ENCODE peak calls at places on chromosome 1, in seven cellular contexts. G is cardiac muscle cell; D is dorsolateral prefrontal cortex; H is mammary epithelial cell; B is HFF-Myc; A is CD4-positive, alpha-beta T cell; U is astrocyte of the spinal cord. S is an unnamed sample.

GRCh38 chr1:30010506-30011106 is 712.8 kb downstream of the MATN1 start:
- DNase-seq in G (no peak), D (no peak), H (no peak), B (no peak), A (no peak), U (no peak), S (no peak)

GRCh38 chr1:228884615-228885566 is 149.6 kb downstream of the RHOU start:
- DNase-seq in G (no peak), D (no peak), H (no peak), B (no peak), A (no peak), U (no peak), S (no peak)

GRCh38 chr1:239810071-239810481 is 281.6 kb upstream of the FMN2 start:
- DNase-seq in G (no peak), D (no peak), H (no peak), B (no peak), A (no peak), U (peak), S (no peak)

GRCh38 chr1:121519042-121519755 is 334.4 kb downstream of the SRGAP2C start:
- DNase-seq in G (peak), D (peak), H (peak), B (no peak), A (peak), U (peak), S (peak)

GRCh38 chr1:168512864-168513595 is 30.8 kb downstream of the XCL2 start:
- DNase-seq in G (peak), D (no peak), H (no peak), B (no peak), A (no peak), U (no peak), S (no peak)

GRCh38 chr1:44694863-44695478 is 20.5 kb downstream of the ARMH1 start:
- DNase-seq in G (no peak), D (no peak), H (no peak), B (no peak), A (no peak), U (no peak), S (no peak)

GRCh38 chr1:205335692-205336091 is 14.1 kb upstream of the NUAK2 start:
- DNase-seq in G (peak), D (peak), H (peak), B (peak), A (peak), U (peak), S (peak)

GRCh38 chr1:247841796-247842195 is at the start of gene OR11L1:
- DNase-seq in G (no peak), D (no peak), H (no peak), B (no peak), A (no peak), U (no peak), S (no peak)

GRCh38 chr1:170049191-170049800 is 25.2 kb downstream of the KIFAP3 start:
- DNase-seq in G (peak), D (no peak), H (no peak), B (no peak), A (no peak), U (no peak), S (no peak)

GRCh38 chr1:180152588-180152987 is 2.1 kb upstream of the QSOX1 start:
- DNase-seq in G (no peak), D (no peak), H (no peak), B (no peak), A (no peak), U (no peak), S (no peak)

GRCh38 chr1:41401899-41402298 is 40.7 kb downstream of the FOXO6 start:
- DNase-seq in G (no peak), D (no peak), H (no peak), B (no peak), A (no peak), U (no peak), S (no peak)

GRCh38 chr1:213977486-213977842 is 10.3 kb upstream of the PROX1 start:
- DNase-seq in G (peak), D (no peak), H (no peak), B (no peak), A (no peak), U (peak), S (no peak)

GRCh38 chr1:186225089-186225488 is 150.0 kb downstream of the TPR start:
- DNase-seq in G (no peak), D (no peak), H (no peak), B (no peak), A (no peak), U (no peak), S (no peak)

GRCh38 chr1:27519341-27520258 is 29.6 kb upstream of the WASF2 start:
- DNase-seq in G (peak), D (no peak), H (no peak), B (no peak), A (no peak), U (no peak), S (no peak)

GRCh38 chr1:170623171-170623570 is 40.8 kb upstream of the PRRX1 start:
- DNase-seq in G (no peak), D (no peak), H (peak), B (peak), A (no peak), U (peak), S (no peak)

GRCh38 chr1:198530964-198531363 is 9.5 kb downstream of the ATP6V1G3 start:
- DNase-seq in G (peak), D (no peak), H (no peak), B (no peak), A (no peak), U (no peak), S (no peak)

GRCh38 chr1:237183963-237184540 is 142.1 kb downstream of the RYR2 start:
- DNase-seq in G (no peak), D (no peak), H (no peak), B (no peak), A (no peak), U (no peak), S (no peak)

GRCh38 chr1:103177146-103177850 is 69.0 kb upstream of the COL11A1 start:
- DNase-seq in G (no peak), D (no peak), H (no peak), B (no peak), A (no peak), U (no peak), S (no peak)

GRCh38 chr1:202018226-202018475 is 7.8 kb downstream of the ELF3 start:
- DNase-seq in G (no peak), D (no peak), H (no peak), B (no peak), A (no peak), U (no peak), S (no peak)

GRCh38 chr1:116167625-116168276 is 56.6 kb downstream of the MAB21L3 start:
- DNase-seq in G (peak), D (no peak), H (no peak), B (no peak), A (no peak), U (no peak), S (peak)

GRCh38 chr1:109719337-109719837 is 7.3 kb downstream of the GSTM5 start:
- DNase-seq in G (no peak), D (no peak), H (peak), B (no peak), A (no peak), U (peak), S (no peak)

GRCh38 chr1:244150665-244151064 is 99.6 kb downstream of the ZBTB18 start:
- DNase-seq in G (no peak), D (no peak), H (no peak), B (no peak), A (no peak), U (no peak), S (no peak)

GRCh38 chr1:51642739-51643142 is 25.8 kb downstream of the OSBPL9 start:
- DNase-seq in G (no peak), D (no peak), H (no peak), B (peak), A (no peak), U (peak), S (no peak)

GRCh38 chr1:178101654-178102053 is 7.8 kb downstream of the RASAL2 start:
- DNase-seq in G (no peak), D (no peak), H (no peak), B (no peak), A (no peak), U (no peak), S (no peak)

GRCh38 chr1:37498872-37499617 is 15.5 kb downstream of the MEAF6 start:
- DNase-seq in G (peak), D (no peak), H (peak), B (no peak), A (no peak), U (peak), S (no peak)

GRCh38 chr1:14769486-14770274 is 171.2 kb downstream of the KAZN start:
- DNase-seq in G (no peak), D (no peak), H (no peak), B (no peak), A (no peak), U (no peak), S (no peak)

GRCh38 chr1:116377564-116378529 is 4.8 kb downstream of the ATP1A1 start:
- DNase-seq in G (peak), D (peak), H (peak), B (peak), A (peak), U (peak), S (no peak)

GRCh38 chr1:50976890-50977574 is 7.0 kb downstream of the CDKN2C start:
- DNase-seq in G (no peak), D (no peak), H (peak), B (no peak), A (no peak), U (peak), S (no peak)

GRCh38 chr1:217540321-217540720 is 90.6 kb downstream of the GPATCH2 start:
- DNase-seq in G (no peak), D (no peak), H (no peak), B (no peak), A (no peak), U (no peak), S (no peak)

GRCh38 chr1:20078711-20079110 is 8.7 kb downstream of the PLA2G5 start:
- DNase-seq in G (no peak), D (no peak), H (no peak), B (no peak), A (no peak), U (no peak), S (no peak)

GRCh38 chr1:2108213-2108876 is 58.1 kb downstream of the PRKCZ start:
- DNase-seq in G (peak), D (no peak), H (no peak), B (no peak), A (no peak), U (peak), S (no peak)

GRCh38 chr1:3068400-3069361 is at the start of gene PRDM16:
- DNase-seq in G (peak), D (no peak), H (peak), B (no peak), A (no peak), U (peak), S (peak)

GRCh38 chr1:984476-984814 is 2.6 kb upstream of the PERM1 start:
- DNase-seq in G (no peak), D (no peak), H (no peak), B (no peak), A (no peak), U (no peak), S (no peak)
- TF ChIP-seq CTCF in G (no peak), D (peak), H (no peak), B (no peak), A (peak), U (no peak), S (peak)

GRCh38 chr1:156854634-156855033 is 4.3 kb downstream of the INSRR start:
- DNase-seq in G (no peak), D (no peak), H (no peak), B (no peak), A (no peak), U (no peak), S (no peak)
- TF ChIP-seq CTCF in G (no peak), D (no peak), H (no peak), B (no peak), A (no peak), U (no peak), S (no peak)

GRCh38 chr1:17627239-17628052 is 87.9 kb downstream of the ARHGEF10L start:
- DNase-seq in G (no peak), D (no peak), H (no peak), B (no peak), A (no peak), U (no peak), S (no peak)
- TF ChIP-seq CTCF in G (no peak), D (no peak), H (no peak), B (no peak), A (no peak), U (no peak), S (no peak)

GRCh38 chr1:45793942-45794604 is 9.3 kb upstream of the MAST2 start:
- DNase-seq in G (no peak), D (no peak), H (no peak), B (no peak), A (no peak), U (no peak), S (no peak)
- TF ChIP-seq CTCF in G (no peak), D (no peak), H (no peak), B (no peak), A (no peak), U (no peak), S (no peak)

GRCh38 chr1:181497870-181498269 is 14.6 kb downstream of the CACNA1E start:
- DNase-seq in G (no peak), D (no peak), H (no peak), B (no peak), A (no peak), U (no peak), S (no peak)
- TF ChIP-seq CTCF in G (no peak), D (no peak), H (no peak), B (no peak), A (no peak), U (no peak), S (no peak)

DNA sequence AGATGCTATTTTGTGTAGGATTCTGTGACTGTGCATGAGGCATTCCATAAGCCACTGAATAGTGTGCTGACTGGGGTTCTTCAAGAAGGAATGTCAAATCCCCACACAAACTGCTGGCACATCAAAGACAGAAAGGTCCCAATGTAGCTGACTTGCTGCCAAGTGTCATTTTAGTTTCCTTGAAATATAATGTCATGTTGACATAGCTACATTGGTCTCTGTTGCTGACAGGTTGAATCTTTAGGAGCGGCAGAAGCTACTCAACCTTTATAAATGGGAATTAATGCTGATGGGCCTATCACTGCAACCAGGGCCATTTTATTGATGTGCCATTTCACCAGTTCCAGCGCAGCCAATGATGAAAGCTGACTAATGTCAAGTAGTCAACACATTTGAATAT is 1110.7 kb upstream of the B3GALT2 start:
- DNase-seq in G (no peak), D (no peak), H (no peak), B (no peak), A (no peak), U (no peak), S (no peak)
- TF ChIP-seq CTCF in G (no peak), D (no peak), H (no peak), B (no peak), A (no peak), U (no peak), S (no peak)

GRCh38 chr1:206856674-206857464 is 8.6 kb upstream of the IL20 start:
- DNase-seq in G (no peak), D (no peak), H (no peak), B (no peak), A (peak), U (no peak), S (no peak)
- TF ChIP-seq CTCF in G (peak), D (no peak), H (peak), B (peak), A (peak), U (peak), S (peak)

GRCh38 chr1:55816456-55816794 is 601.3 kb upstream of the USP24 start:
- DNase-seq in G (no peak), D (no peak), H (peak), B (no peak), A (no peak), U (peak), S (no peak)
- TF ChIP-seq CTCF in G (no peak), D (no peak), H (no peak), B (no peak), A (no peak), U (no peak), S (no peak)